ENCODE peak calls at places on chromosomes 6 and 20, in four cellular contexts. R is H1, K is adrenal gland, T is lower leg skin. D is an unnamed sample.

GRCh38 chr6:56851541-56852248 is 103.2 kb upstream of the BEND6 start:
- DNase-seq in R (peak), K (peak), T (peak), D (no peak)

GRCh38 chr6:2945069-2945452 is 26.3 kb downstream of the SERPINB6 start:
- DNase-seq in R (peak), K (no peak), T (peak), D (peak)

GRCh38 chr6:12064125-12064524 is 52.0 kb downstream of the HIVEP1 start:
- DNase-seq in R (no peak), K (no peak), T (no peak), D (no peak)

GRCh38 chr6:40799296-40800020 is 212.3 kb upstream of the LRFN2 start:
- DNase-seq in R (no peak), K (no peak), T (no peak), D (no peak)

GRCh38 chr6:35970181-35970580 is 49.3 kb upstream of the SRPK1 start:
- DNase-seq in R (no peak), K (no peak), T (no peak), D (no peak)

GRCh38 chr6:106910999-106911949 is 63.3 kb downstream of the CD24 start:
- DNase-seq in R (no peak), K (no peak), T (no peak), D (no peak)

GRCh38 chr20:34316191-34316814 is 13.1 kb upstream of the AHCY start:
- DNase-seq in R (no peak), K (no peak), T (no peak), D (no peak)

GRCh38 chr6:3987072-3987471 is 91.9 kb downstream of the FAM217A start:
- DNase-seq in R (no peak), K (no peak), T (no peak), D (no peak)

GRCh38 chr20:25036331-25036936 is 21.5 kb downstream of the ACSS1 start:
- DNase-seq in R (no peak), K (no peak), T (no peak), D (no peak)

GRCh38 chr6:1464796-1465348 is 75.5 kb downstream of the FOXF2 start:
- DNase-seq in R (no peak), K (no peak), T (no peak), D (no peak)

GRCh38 chr6:56148488-56149190 is 98.7 kb downstream of the COL21A1 start:
- DNase-seq in R (no peak), K (no peak), T (no peak), D (no peak)

GRCh38 chr6:26300359-26300758 is 64.6 kb upstream of the BTN3A2 start:
- DNase-seq in R (no peak), K (no peak), T (no peak), D (no peak)

GRCh38 chr20:55253765-55254164 is 751.6 kb downstream of the CBLN4 start:
- DNase-seq in R (no peak), K (no peak), T (no peak), D (no peak)

GRCh38 chr6:25883991-25884390 is 9.9 kb upstream of the SLC17A3 start:
- DNase-seq in R (no peak), K (peak), T (peak), D (no peak)

GRCh38 chr6:24982231-24982630 is 46.5 kb upstream of the RIPOR2 start:
- DNase-seq in R (no peak), K (no peak), T (no peak), D (no peak)

GRCh38 chr6:33420493-33421343 is 853 bp downstream of the SYNGAP1 start:
- DNase-seq in R (no peak), K (no peak), T (no peak), D (no peak)

GRCh38 chr6:33421344-33421643 is 1.4 kb downstream of the SYNGAP1 start:
- DNase-seq in R (no peak), K (no peak), T (no peak), D (no peak)

GRCh38 chr6:33417903-33418689 is at the start of gene CUTA:
- DNase-seq in R (peak), K (peak), T (peak), D (peak)

GRCh38 chr6:33418690-33419291 is 884 bp upstream of the CUTA start:
- DNase-seq in R (peak), K (no peak), T (no peak), D (no peak)

DNA sequence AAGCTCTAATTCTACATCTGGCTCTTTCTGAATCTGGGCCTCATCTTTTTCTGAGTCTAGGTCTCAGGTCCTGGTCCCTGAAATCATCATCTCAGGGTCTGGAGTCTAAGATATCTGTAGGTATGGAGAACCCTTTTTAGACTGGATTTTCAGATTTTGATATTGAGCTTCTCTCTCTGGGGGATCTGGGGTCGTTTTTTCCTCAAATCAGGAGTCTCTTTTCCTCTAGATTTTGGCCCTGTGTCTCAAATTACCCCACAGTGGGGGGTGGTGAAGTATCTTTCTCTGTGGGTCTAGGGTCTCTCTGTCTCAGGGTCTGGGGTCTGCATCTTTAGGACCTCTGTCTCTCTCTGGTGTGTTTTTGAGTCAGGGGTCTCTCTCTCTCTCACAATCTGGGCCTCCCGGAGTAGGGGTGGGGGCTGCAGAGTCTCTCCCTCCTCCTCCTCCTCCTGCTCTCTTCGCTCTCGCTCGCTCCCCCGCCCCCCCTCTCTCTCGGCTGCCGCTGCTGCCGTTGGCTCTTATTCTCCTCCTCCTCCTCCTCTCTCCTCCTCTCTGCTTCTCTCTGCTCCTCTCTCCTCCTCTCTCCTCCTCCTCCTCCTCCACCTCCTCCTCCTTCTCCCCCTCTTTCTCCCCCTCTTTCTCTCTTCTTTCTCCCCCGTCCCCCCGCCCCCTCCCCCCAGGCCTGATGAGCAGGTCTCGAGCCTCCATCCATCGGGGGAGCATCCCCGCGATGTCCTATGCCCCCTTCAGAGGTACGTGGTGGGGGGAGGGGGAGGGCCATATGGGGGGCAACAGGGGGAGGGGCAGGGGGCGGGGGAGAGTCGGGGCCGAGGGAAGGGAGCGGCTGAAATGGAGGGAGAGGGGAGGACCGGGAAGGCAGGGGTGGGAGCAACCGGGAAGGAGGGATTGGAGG is at the start of gene SYNGAP1:
- DNase-seq in R (peak), K (peak), T (no peak), D (no peak)
- TF ChIP-seq POLR2A in R (no peak), K (no peak), T (no peak), D (no peak)

GRCh38 chr6:170244721-170245201 is 46.1 kb downstream of the DLL1 start:
- DNase-seq in R (no peak), K (no peak), T (no peak), D (no peak)

GRCh38 chr6:170245233-170245992 is 45.5 kb downstream of the DLL1 start:
- DNase-seq in R (no peak), K (no peak), T (no peak), D (no peak)

GRCh38 chr6:170248861-170249600 is 41.8 kb downstream of the DLL1 start:
- DNase-seq in R (no peak), K (no peak), T (no peak), D (no peak)

GRCh38 chr6:170248111-170248805 is 42.6 kb downstream of the DLL1 start:
- DNase-seq in R (no peak), K (no peak), T (no peak), D (no peak)

DNA sequence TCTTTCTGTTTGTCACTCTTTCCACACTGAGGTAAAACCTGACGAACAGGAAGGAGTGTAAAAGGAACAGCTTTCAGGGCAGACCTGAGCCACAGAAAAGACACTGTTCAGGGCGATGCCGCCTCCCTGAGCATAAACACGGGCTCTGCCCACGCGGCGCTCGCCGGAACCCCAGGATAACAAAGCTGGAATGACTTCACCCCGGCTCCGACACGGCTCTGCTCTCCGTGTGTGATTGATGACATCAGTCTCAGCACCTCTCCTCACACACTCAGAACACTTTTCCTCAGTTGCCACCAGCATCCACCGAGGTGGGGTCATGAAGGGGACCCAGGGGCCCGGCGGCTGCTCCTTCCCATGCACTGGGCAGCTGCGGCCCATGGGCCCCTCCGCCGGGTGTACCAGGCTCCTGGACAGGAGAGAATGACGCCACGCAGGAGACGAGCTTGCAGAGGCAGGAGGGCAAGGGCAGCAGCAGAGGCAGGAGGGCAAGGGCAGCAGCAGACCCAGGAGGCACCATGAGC is 43.6 kb downstream of the DLL1 start:
- DNase-seq in R (no peak), K (no peak), T (no peak), D (no peak)
- TF ChIP-seq CTCF in R (no peak), K (no peak), T (no peak), D (no peak)

GRCh38 chr6:33314943-33315752 is 1.3 kb upstream of the TAPBP start:
- DNase-seq in R (peak), K (peak), T (no peak), D (peak)
- TF ChIP-seq POLR2A in R (no peak), K (peak), T (no peak), D (no peak)

GRCh38 chr20:18288748-18289705 is 700 bp downstream of the ZNF133 start:
- DNase-seq in R (peak), K (no peak), T (no peak), D (no peak)

GRCh38 chr20:18284805-18285533 is 3.4 kb upstream of the ZNF133 start:
- DNase-seq in R (no peak), K (no peak), T (no peak), D (no peak)

GRCh38 chr20:18287546-18287914 is 797 bp upstream of the ZNF133 start:
- DNase-seq in R (no peak), K (no peak), T (no peak), D (no peak)

DNA sequence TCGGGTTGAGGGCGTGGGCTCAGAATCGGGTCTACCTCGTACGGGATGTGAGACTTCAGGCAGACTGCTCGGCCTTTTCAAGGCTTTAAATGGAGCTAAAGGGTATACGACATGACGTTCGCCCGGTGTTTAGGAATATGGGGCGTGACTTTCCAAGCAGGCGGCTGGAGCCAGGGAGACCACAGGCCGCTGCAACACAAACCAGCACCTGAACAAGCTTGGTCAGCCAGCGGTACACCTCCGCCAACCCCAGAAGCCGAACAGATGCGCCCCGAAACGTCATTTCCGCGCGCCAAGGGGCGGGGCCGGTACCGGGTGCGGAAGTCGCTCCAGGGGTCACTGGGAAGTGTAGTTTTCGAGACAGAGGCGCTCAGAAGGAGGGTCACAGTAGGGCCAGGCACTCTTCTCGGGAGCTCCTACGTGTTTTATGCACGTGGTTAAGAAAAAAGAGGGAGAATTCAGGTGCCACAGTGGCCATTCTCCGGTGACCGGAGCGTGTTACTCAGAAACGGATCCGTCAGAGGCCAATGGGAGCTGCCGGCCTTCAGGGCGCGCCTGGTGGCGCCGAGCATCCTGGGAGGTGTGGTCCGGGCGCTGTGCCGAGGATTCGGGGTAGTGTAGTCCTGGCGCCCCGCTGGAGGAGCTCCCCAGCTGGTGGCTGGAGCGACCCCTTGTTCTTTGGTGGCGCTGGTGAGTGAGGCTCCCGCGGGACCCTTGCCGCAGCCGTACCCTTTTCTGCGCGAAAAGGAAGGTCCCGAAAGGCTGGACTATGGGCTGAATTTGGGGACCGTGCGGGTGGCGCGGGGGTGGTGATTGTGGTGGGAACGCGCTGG is at the start of gene ZNF133:
- DNase-seq in R (peak), K (peak), T (peak), D (peak)
- TF ChIP-seq CTCF in R (no peak), K (no peak), T (no peak), D (no peak)

GRCh38 chr6:31401403-31401802 is 2.0 kb upstream of the MICA start:
- DNase-seq in R (no peak), K (peak), T (peak), D (no peak)

GRCh38 chr6:31402324-31403282 is 792 bp upstream of the MICA start:
- DNase-seq in R (no peak), K (peak), T (peak), D (no peak)

GRCh38 chr6:31405996-31406395 is 2.6 kb downstream of the MICA start:
- DNase-seq in R (no peak), K (no peak), T (no peak), D (no peak)

GRCh38 chr6:31400467-31401289 is 2.7 kb upstream of the MICA start:
- DNase-seq in R (peak), K (peak), T (peak), D (no peak)

DNA sequence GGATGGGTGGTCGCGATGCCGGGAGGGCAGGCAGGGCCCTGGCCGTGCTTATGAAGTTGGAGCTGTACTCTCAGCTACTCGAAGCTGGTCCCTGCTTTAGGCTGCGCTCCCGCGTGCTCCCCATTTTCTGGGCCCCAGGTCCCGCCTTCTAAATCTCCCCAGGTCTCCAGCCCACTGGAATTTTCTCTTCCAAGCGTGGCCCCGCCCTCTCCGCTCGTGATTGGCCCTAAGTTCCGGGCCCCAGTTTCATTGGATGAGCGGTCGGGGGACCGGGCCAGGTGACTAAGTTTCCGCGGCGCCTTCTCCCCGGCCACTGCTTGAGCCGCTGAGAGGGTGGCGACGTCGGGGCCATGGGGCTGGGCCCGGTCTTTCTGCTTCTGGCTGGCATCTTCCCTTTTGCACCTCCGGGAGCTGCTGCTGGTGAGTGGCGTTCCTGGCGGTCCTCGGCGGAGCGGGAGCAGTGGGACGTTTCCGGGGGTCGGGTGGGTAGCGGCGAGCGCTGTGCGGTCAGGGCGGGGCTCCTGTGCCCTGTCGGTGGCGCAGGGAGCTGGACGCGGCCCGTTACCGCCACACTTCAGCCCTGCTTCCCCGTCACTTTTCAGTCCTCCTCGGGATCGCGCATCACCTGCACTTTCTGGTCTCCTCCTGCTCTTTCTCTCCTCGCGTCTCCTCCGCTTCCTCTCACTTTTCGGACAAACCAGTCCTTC is at the start of gene MICA:
- DNase-seq in R (peak), K (peak), T (peak), D (peak)
- TF ChIP-seq POLR2A in R (no peak), K (peak), T (no peak), D (peak)

DNA sequence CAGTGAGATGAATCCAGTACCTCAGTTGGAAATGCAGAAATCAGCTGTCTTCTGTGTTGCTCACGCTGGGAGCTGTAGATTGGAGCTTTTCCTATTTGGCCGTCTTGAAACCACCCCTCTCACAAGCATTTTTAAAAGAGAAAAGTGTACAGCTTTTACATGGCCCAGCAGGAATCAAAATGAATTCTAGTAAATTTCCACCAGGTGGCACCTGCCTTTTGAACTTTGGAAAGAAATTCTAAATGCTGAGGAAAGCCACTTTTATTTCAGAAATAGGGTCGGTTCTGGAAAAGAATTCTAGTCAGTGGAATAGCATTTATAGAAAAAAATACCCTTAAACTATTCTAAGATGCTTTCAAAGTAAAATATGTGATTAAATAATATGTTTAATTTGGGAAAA is 647.8 kb downstream of the CD109 start:
- DNase-seq in R (no peak), K (no peak), T (no peak), D (no peak)
- TF ChIP-seq CTCF in R (no peak), K (no peak), T (no peak), D (no peak)

DNA sequence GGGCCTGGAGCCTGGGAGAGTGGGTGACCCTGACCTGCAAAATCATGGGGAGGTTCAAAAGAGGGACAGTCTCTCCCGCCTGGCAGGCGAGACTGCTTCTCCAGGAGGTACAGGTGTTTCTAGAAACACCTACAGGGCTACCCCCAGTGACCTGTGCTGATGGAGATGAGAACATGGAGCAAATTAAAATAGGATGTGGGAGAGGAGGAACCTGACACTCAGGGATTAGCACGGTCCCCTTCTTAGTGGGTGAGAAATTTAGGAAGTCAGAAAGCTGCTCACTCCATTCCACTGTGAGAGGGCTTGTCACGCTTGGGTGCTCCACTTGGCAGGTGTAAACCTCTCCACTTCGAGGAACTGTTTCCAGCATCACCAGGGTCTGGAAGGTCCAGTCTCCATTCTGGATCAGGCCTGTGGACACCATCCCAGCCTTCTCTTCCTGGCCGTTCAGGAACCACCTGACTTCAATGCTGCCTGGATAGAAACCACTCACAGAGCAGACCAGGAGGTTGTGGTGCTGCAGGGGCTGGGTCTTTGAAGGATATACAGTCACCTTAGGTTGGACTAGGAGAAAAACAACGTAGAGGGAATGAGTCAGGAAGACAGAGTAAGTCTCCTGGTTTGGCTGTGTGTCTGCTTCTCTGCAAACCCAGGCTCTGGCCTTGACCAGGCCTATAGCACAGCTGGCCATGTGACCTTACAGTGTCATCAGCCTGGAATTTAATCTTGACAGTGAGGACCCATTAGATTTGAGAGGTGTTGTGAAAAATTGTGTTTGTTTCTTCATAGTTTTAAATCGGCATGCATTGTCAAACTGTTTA is 8.2 kb downstream of the HLA-DRB1 start:
- DNase-seq in R (no peak), K (peak), T (no peak), D (no peak)
- TF ChIP-seq POLR2A in R (no peak), K (peak), T (no peak), D (no peak)

GRCh38 chr6:13404892-13405254 is 76.5 kb upstream of the TBC1D7 start:
- DNase-seq in R (no peak), K (no peak), T (no peak), D (no peak)

GRCh38 chr6:13404115-13404891 is 76.0 kb upstream of the TBC1D7 start:
- DNase-seq in R (no peak), K (no peak), T (no peak), D (no peak)

GRCh38 chr6:13407368-13407708 is 79.0 kb upstream of the TBC1D7 start:
- DNase-seq in R (no peak), K (no peak), T (no peak), D (no peak)

GRCh38 chr6:13406781-13407180 is 78.4 kb upstream of the TBC1D7 start:
- DNase-seq in R (no peak), K (no peak), T (no peak), D (no peak)

GRCh38 chr6:13406051-13406477 is 77.7 kb upstream of the TBC1D7 start:
- DNase-seq in R (no peak), K (no peak), T (no peak), D (no peak)
- TF ChIP-seq CTCF in R (no peak), K (no peak), T (no peak), D (no peak)